ENCODE peak calls at places on chromosomes 6 and 20, in eight cellular contexts. G is mucosa of gallbladder; S is T-helper 2 cell; N is brain pericyte; L is NCI-H446 treated with DMSO at 0.1 percent for 48 hours; A is fibroblast of mammary gland; V is erythroblast; R is activated CD4-positive, alpha-beta T cell treated with anti-CD3 and anti-CD28 coated beads for 48 hours. Z is an unnamed sample.

GRCh38 chr20:14916360-14916759 is 578.9 kb upstream of the FLRT3 start:
- DNase-seq in G (no peak), S (no peak), N (no peak), L (no peak), A (no peak), V (no peak), R (no peak), Z (no peak)

GRCh38 chr6:130513770-130514169 is 148.0 kb downstream of the TMEM200A start:
- DNase-seq in G (peak), S (no peak), N (no peak), L (no peak), A (peak), V (no peak), R (peak), Z (peak)

GRCh38 chr6:150418825-150419594 is 50.2 kb downstream of the IYD start:
- DNase-seq in G (peak), S (no peak), N (peak), L (no peak), A (peak), V (peak), R (peak), Z (peak)

GRCh38 chr20:24617757-24618450 is 148.5 kb downstream of the SYNDIG1 start:
- DNase-seq in G (no peak), S (no peak), N (no peak), L (no peak), A (no peak), V (no peak), R (no peak), Z (no peak)

GRCh38 chr20:61833807-61834610 is 231.7 kb downstream of the TAF4 start:
- DNase-seq in G (no peak), S (no peak), N (no peak), L (no peak), A (no peak), V (no peak), R (no peak), Z (no peak)

GRCh38 chr6:69019832-69020231 is 384.8 kb downstream of the ADGRB3 start:
- DNase-seq in G (no peak), S (no peak), N (no peak), L (no peak), A (peak), V (no peak), R (no peak), Z (peak)

GRCh38 chr6:70956451-70957283 is at the start of gene B3GAT2:
- DNase-seq in G (no peak), S (no peak), N (no peak), L (no peak), A (peak), V (no peak), R (peak), Z (no peak)

GRCh38 chr20:40565681-40566040 is 123.4 kb downstream of the MAFB start:
- DNase-seq in G (no peak), S (no peak), N (no peak), L (no peak), A (no peak), V (no peak), R (no peak), Z (no peak)

GRCh38 chr6:68738039-68738438 is 103.0 kb downstream of the ADGRB3 start:
- DNase-seq in G (no peak), S (no peak), N (no peak), L (no peak), A (no peak), V (no peak), R (no peak), Z (no peak)

GRCh38 chr6:34992353-34992752 is 103.3 kb downstream of the ANKS1A start:
- DNase-seq in G (no peak), S (no peak), N (no peak), L (no peak), A (no peak), V (no peak), R (no peak), Z (no peak)

GRCh38 chr6:111407686-111408085 is 75.3 kb downstream of the REV3L start:
- DNase-seq in G (no peak), S (no peak), N (no peak), L (no peak), A (no peak), V (no peak), R (no peak), Z (no peak)

GRCh38 chr20:227439-228105 is 514 bp downstream of the DEFB129 start:
- DNase-seq in G (no peak), S (no peak), N (no peak), L (no peak), A (no peak), V (no peak), R (no peak), Z (no peak)

GRCh38 chr20:10864076-10864672 is 190.4 kb upstream of the JAG1 start:
- DNase-seq in G (peak), S (no peak), N (no peak), L (no peak), A (peak), V (no peak), R (no peak), Z (peak)

GRCh38 chr20:50456452-50457324 is 53.5 kb upstream of the PTPN1 start:
- DNase-seq in G (no peak), S (no peak), N (no peak), L (no peak), A (no peak), V (peak), R (peak), Z (no peak)

GRCh38 chr6:33018904-33019303 is 9.5 kb upstream of the HLA-DOA start:
- DNase-seq in G (peak), S (no peak), N (no peak), L (no peak), A (peak), V (peak), R (peak), Z (peak)

GRCh38 chr20:1535420-1536175 is 21.9 kb downstream of the SIRPD start:
- DNase-seq in G (no peak), S (no peak), N (no peak), L (no peak), A (no peak), V (no peak), R (no peak), Z (no peak)

GRCh38 chr20:1119128-1119505 is 715 bp downstream of the PSMF1 start:
- DNase-seq in G (no peak), S (no peak), N (no peak), L (no peak), A (no peak), V (peak), R (peak), Z (no peak)

GRCh38 chr6:66048684-66049474 is 341.9 kb upstream of the EYS start:
- DNase-seq in G (no peak), S (no peak), N (no peak), L (no peak), A (no peak), V (no peak), R (no peak), Z (no peak)

GRCh38 chr6:583639-584038 is 73.3 kb downstream of the HUS1B start:
- DNase-seq in G (no peak), S (no peak), N (no peak), L (no peak), A (no peak), V (no peak), R (peak), Z (no peak)

GRCh38 chr6:1285589-1286340 is 26.1 kb upstream of the FOXQ1 start:
- DNase-seq in G (peak), S (no peak), N (no peak), L (no peak), A (peak), V (no peak), R (no peak), Z (peak)

GRCh38 chr6:148358196-148358785 is 15.7 kb downstream of the SASH1 start:
- DNase-seq in G (peak), S (no peak), N (no peak), L (no peak), A (peak), V (no peak), R (no peak), Z (no peak)

GRCh38 chr20:36066777-36067176 is 87.8 kb upstream of the EPB41L1 start:
- DNase-seq in G (no peak), S (no peak), N (no peak), L (no peak), A (no peak), V (no peak), R (no peak), Z (no peak)

GRCh38 chr6:82622461-82622860 is 258.8 kb downstream of the TPBG start:
- DNase-seq in G (no peak), S (no peak), N (no peak), L (no peak), A (no peak), V (no peak), R (no peak), Z (no peak)

GRCh38 chr20:30811896-30812671 is 445.4 kb upstream of the DEFB115 start:
- DNase-seq in G (no peak), S (no peak), N (no peak), L (no peak), A (peak), V (peak), R (no peak), Z (peak)

GRCh38 chr6:169738204-169738971 is 13.0 kb downstream of the DYNLT2 start:
- DNase-seq in G (no peak), S (no peak), N (no peak), L (no peak), A (peak), V (no peak), R (peak), Z (no peak)

GRCh38 chr6:126373344-126373743 is 33.4 kb downstream of the CENPW start:
- DNase-seq in G (no peak), S (no peak), N (no peak), L (no peak), A (no peak), V (no peak), R (no peak), Z (no peak)

GRCh38 chr6:121485359-121485809 is 49.9 kb downstream of the GJA1 start:
- DNase-seq in G (no peak), S (no peak), N (no peak), L (no peak), A (peak), V (no peak), R (no peak), Z (no peak)

GRCh38 chr6:108697646-108698161 is 137.0 kb downstream of the FOXO3 start:
- DNase-seq in G (no peak), S (no peak), N (peak), L (no peak), A (no peak), V (no peak), R (no peak), Z (no peak)

GRCh38 chr20:51884561-51884960 is 82.2 kb upstream of the SALL4 start:
- DNase-seq in G (no peak), S (no peak), N (no peak), L (no peak), A (peak), V (no peak), R (no peak), Z (peak)